ENCODE peak calls at places on chromosomes 12 and 14, in seven cellular contexts. K is activated CD4-positive, alpha-beta T cell treated with anti-CD3 and anti-CD28 coated beads, Interleukin-2, amount 50 U/mL, for 4 hours; R is COR-L47; G is astrocyte of the spinal cord; A is SIG-M5; L is MV-4-11; P is mucosa of descending colon. N is an unnamed sample.

GRCh38 chr12:51028811-51029146 is 2.6 kb upstream of the SLC11A2 start:
- DNase-seq in K (no peak), R (no peak), G (no peak), A (no peak), L (no peak), P (no peak), N (no peak)

GRCh38 chr14:77181603-77182437 is at the start of gene TMEM63C:
- DNase-seq in K (peak), R (peak), G (no peak), A (peak), L (no peak), P (peak), N (peak)

GRCh38 chr12:76018111-76018510 is 13.5 kb downstream of the PHLDA1 start:
- DNase-seq in K (no peak), R (no peak), G (peak), A (no peak), L (peak), P (no peak), N (no peak)

GRCh38 chr14:49907186-49907585 is 14.3 kb downstream of the ARF6 start:
- DNase-seq in K (no peak), R (no peak), G (no peak), A (no peak), L (no peak), P (no peak), N (no peak)

GRCh38 chr12:65811968-65812700 is 12.1 kb upstream of the HMGA2 start:
- DNase-seq in K (no peak), R (no peak), G (peak), A (no peak), L (no peak), P (no peak), N (no peak)

GRCh38 chr14:77270361-77271112 is 469 bp downstream of the NGB start:
- DNase-seq in K (no peak), R (no peak), G (no peak), A (no peak), L (no peak), P (no peak), N (no peak)

GRCh38 chr14:103925316-103925715 is 2.9 kb upstream of the TDRD9 start:
- DNase-seq in K (no peak), R (no peak), G (no peak), A (no peak), L (peak), P (no peak), N (no peak)

GRCh38 chr14:104239185-104239775 is 100.9 kb downstream of the KIF26A start:
- DNase-seq in K (no peak), R (no peak), G (no peak), A (no peak), L (no peak), P (peak), N (no peak)

GRCh38 chr14:23074906-23075305 is 17.6 kb upstream of the CDH24 start:
- DNase-seq in K (no peak), R (no peak), G (no peak), A (no peak), L (no peak), P (no peak), N (no peak)

GRCh38 chr12:66804555-66804954 is 125.7 kb upstream of the GRIP1 start:
- DNase-seq in K (no peak), R (peak), G (no peak), A (no peak), L (no peak), P (no peak), N (peak)

GRCh38 chr12:112855375-112855774 is 51.4 kb upstream of the OAS1 start:
- DNase-seq in K (no peak), R (no peak), G (no peak), A (no peak), L (no peak), P (no peak), N (peak)

GRCh38 chr14:102258136-102258535 is 46.8 kb downstream of the MOK start:
- DNase-seq in K (no peak), R (no peak), G (no peak), A (no peak), L (no peak), P (no peak), N (no peak)

GRCh38 chr14:52111583-52111982 is 42.7 kb upstream of the NID2 start:
- DNase-seq in K (no peak), R (no peak), G (peak), A (no peak), L (no peak), P (no peak), N (no peak)

GRCh38 chr14:61542848-61543790 is 152.2 kb upstream of the HIF1A start:
- DNase-seq in K (no peak), R (no peak), G (peak), A (no peak), L (no peak), P (no peak), N (no peak)

GRCh38 chr12:13661005-13661887 is 320.2 kb downstream of the GRIN2B start:
- DNase-seq in K (peak), R (peak), G (peak), A (no peak), L (peak), P (no peak), N (no peak)

GRCh38 chr12:76329163-76329562 is 19.1 kb downstream of the BBS10 start:
- DNase-seq in K (no peak), R (no peak), G (peak), A (no peak), L (no peak), P (no peak), N (no peak)

GRCh38 chr12:124497039-124497438 is 70.4 kb downstream of the NCOR2 start:
- DNase-seq in K (no peak), R (no peak), G (no peak), A (no peak), L (no peak), P (no peak), N (no peak)

GRCh38 chr12:12432373-12432772 is 75.5 kb downstream of the BORCS5 start:
- DNase-seq in K (no peak), R (peak), G (peak), A (no peak), L (no peak), P (no peak), N (no peak)

GRCh38 chr12:53063708-53064612 is 14.1 kb downstream of the TNS2 start:
- DNase-seq in K (no peak), R (peak), G (peak), A (no peak), L (no peak), P (peak), N (no peak)

GRCh38 chr12:67069451-67070306 is 199.5 kb upstream of the CAND1 start:
- DNase-seq in K (peak), R (peak), G (peak), A (no peak), L (no peak), P (peak), N (peak)

GRCh38 chr12:54019111-54019811 is 9.0 kb upstream of the HOXC6 start:
- DNase-seq in K (no peak), R (no peak), G (no peak), A (no peak), L (no peak), P (no peak), N (no peak)

GRCh38 chr12:121532503-121533390 is 48.1 kb downstream of the KDM2B start:
- DNase-seq in K (no peak), R (no peak), G (no peak), A (no peak), L (no peak), P (no peak), N (no peak)

GRCh38 chr12:116138781-116139180 is 138.7 kb downstream of the MED13L start:
- DNase-seq in K (no peak), R (no peak), G (no peak), A (no peak), L (no peak), P (no peak), N (no peak)

GRCh38 chr12:98758331-98758730 is 113.2 kb downstream of the APAF1 start:
- DNase-seq in K (no peak), R (no peak), G (peak), A (no peak), L (no peak), P (no peak), N (no peak)

GRCh38 chr14:102584871-102585869 is 7.3 kb upstream of the RCOR1 start:
- DNase-seq in K (no peak), R (no peak), G (no peak), A (no peak), L (no peak), P (peak), N (no peak)

GRCh38 chr14:21987937-21988336 is 314.3 kb upstream of the OR4E1 start:
- DNase-seq in K (no peak), R (no peak), G (peak), A (no peak), L (peak), P (no peak), N (no peak)

GRCh38 chr12:107126688-107127481 is 33.5 kb upstream of the CRY1 start:
- DNase-seq in K (no peak), R (peak), G (peak), A (no peak), L (peak), P (no peak), N (peak)

GRCh38 chr12:109169676-109170075 is 53.3 kb downstream of the ACACB start:
- DNase-seq in K (no peak), R (no peak), G (no peak), A (no peak), L (no peak), P (no peak), N (no peak)

GRCh38 chr14:52961060-52961639 is 10.3 kb upstream of the FERMT2 start:
- DNase-seq in K (peak), R (peak), G (peak), A (no peak), L (peak), P (no peak), N (peak)

GRCh38 chr14:60561845-60562746 is 53.1 kb downstream of the SIX6 start:
- DNase-seq in K (no peak), R (peak), G (peak), A (no peak), L (peak), P (no peak), N (peak)

GRCh38 chr14:24670594-24670993 is 36.6 kb upstream of the GZMB start:
- DNase-seq in K (no peak), R (no peak), G (no peak), A (no peak), L (no peak), P (no peak), N (no peak)

GRCh38 chr12:24198936-24199644 is 249.6 kb upstream of the SOX5 start:
- DNase-seq in K (no peak), R (no peak), G (peak), A (no peak), L (no peak), P (no peak), N (no peak)

N was measured in NCI-H510A treated with DMSO at 0.1 percent for 48 hours.